ENCODE peak calls at places on chromosomes 1 and 21, in eight cellular contexts. I, A, Z, B, L, C, M and K are unnamed samples.

GRCh38 chr1:111748618-111749337 is 6.9 kb upstream of the DDX20 start:
- DNase-seq in Z (no peak), M (no peak), A (no peak), I (no peak), B (no peak), C (no peak), L (no peak), K (no peak)

GRCh38 chr1:109787211-109787844 is 23.6 kb upstream of the EPS8L3 start:
- DNase-seq in M (peak; percentile 14), A (peak; percentile 8), L (no peak), C (no peak), B (no peak), I (peak; percentile 40), Z (no peak), K (no peak)

GRCh38 chr1:63949965-63950364 is 176.1 kb downstream of the ROR1 start:
- DNase-seq in L (no peak), B (peak; percentile 73), C (no peak), Z (no peak), I (no peak), M (peak; percentile 59), A (no peak), K (no peak)

GRCh38 chr1:218164930-218165686 is 120.0 kb upstream of the RRP15 start:
- DNase-seq in C (peak; percentile 85), B (no peak), Z (no peak), M (no peak), I (peak; percentile 44), A (peak; percentile 55), L (peak; percentile 62), K (no peak)

GRCh38 chr1:55519276-55519675 is 304.1 kb upstream of the USP24 start:
- DNase-seq in A (no peak), C (no peak), B (no peak), L (no peak), Z (no peak), M (no peak), I (no peak), K (no peak)

GRCh38 chr21:44531606-44532128 is 8.3 kb downstream of the KRTAP10-1 start:
- DNase-seq in I (peak; percentile 37), B (no peak), Z (no peak), C (no peak), A (peak; percentile 30), M (peak; percentile 9), L (no peak), K (no peak)

GRCh38 chr1:116122955-116123757 is 12.0 kb downstream of the MAB21L3 start:
- DNase-seq in I (peak; percentile 73), C (no peak), A (no peak), Z (peak; percentile 54), M (no peak), B (peak; percentile 98), L (no peak), K (peak; percentile 83)

GRCh38 chr1:166089804-166090203 is 77.0 kb downstream of the FAM78B start:
- DNase-seq in B (no peak), I (no peak), C (peak; percentile 27), Z (no peak), L (peak; percentile 62), A (no peak), M (no peak), K (no peak)

GRCh38 chr1:111205724-111206070 is 5.3 kb upstream of the DENND2D start:
- DNase-seq in I (no peak), M (no peak), Z (peak; percentile 34), B (peak; percentile 7), C (no peak), A (no peak), L (no peak), K (no peak)

GRCh38 chr21:33197546-33197945 is 32.2 kb upstream of the IFNAR2 start:
- DNase-seq in I (no peak), C (peak; percentile 34), A (no peak), B (no peak), L (no peak), Z (no peak), M (no peak), K (no peak)

GRCh38 chr1:235127203-235127602 is 1.4 kb downstream of the TOMM20 start:
- DNase-seq in A (no peak), B (no peak), Z (no peak), I (no peak), L (peak; percentile 15), M (no peak), C (no peak), K (no peak)

GRCh38 chr1:41745022-41745421 is 173.7 kb downstream of the HIVEP3 start:
- DNase-seq in Z (no peak), I (no peak), B (no peak), L (no peak), A (no peak), C (no peak), M (no peak), K (no peak)

GRCh38 chr1:162398999-162399580 is 12.8 kb downstream of the SH2D1B start:
- DNase-seq in I (no peak), Z (no peak), L (no peak), A (no peak), C (peak; percentile 51), M (no peak), B (no peak), K (no peak)

GRCh38 chr1:42756956-42757891 is 9.6 kb downstream of the P3H1 start:
- DNase-seq in Z (no peak), L (peak; percentile 67), B (peak; percentile 71), A (no peak), M (no peak), I (no peak), C (peak; percentile 91), K (no peak)

GRCh38 chr1:12505639-12506311 is 112.2 kb downstream of the DHRS3 start:
- DNase-seq in L (no peak), Z (no peak), B (no peak), M (no peak), C (no peak), I (no peak), A (no peak), K (no peak)

GRCh38 chr1:14876747-14877146 is 276.8 kb upstream of the TMEM51 start:
- DNase-seq in Z (no peak), L (peak; percentile 76), B (no peak), M (no peak), I (no peak), C (no peak), A (no peak), K (no peak)

GRCh38 chr1:41662656-41663437 is 178.4 kb upstream of the EDN2 start:
- DNase-seq in Z (peak; percentile 69), L (no peak), A (peak; percentile 78), B (peak; percentile 90), I (peak; percentile 68), C (peak; percentile 54), M (peak; percentile 49), K (peak; percentile 61)

GRCh38 chr1:33653226-33653625 is 180.8 kb downstream of the ZSCAN20 start:
- DNase-seq in I (no peak), Z (no peak), C (no peak), L (no peak), A (no peak), B (no peak), M (no peak), K (no peak)

GRCh38 chr21:42666023-42666747 is 12.8 kb downstream of the PDE9A start:
- DNase-seq in M (no peak), A (no peak), Z (no peak), B (no peak), L (no peak), I (no peak), C (peak; percentile 47), K (no peak)

GRCh38 chr1:157194739-157195520 is 56.7 kb upstream of the ETV3 start:
- DNase-seq in C (peak; percentile 40), Z (no peak), I (no peak), B (no peak), A (no peak), L (no peak), M (no peak), K (no peak)

GRCh38 chr1:155069551-155070391 is 6.2 kb downstream of the EFNA4 start:
- DNase-seq in B (no peak), L (no peak), C (peak; percentile 76), I (peak; percentile 51), A (no peak), M (no peak), Z (no peak), K (no peak)

GRCh38 chr1:46152021-46152420 is 19.6 kb upstream of the PIK3R3 start:
- DNase-seq in Z (peak; percentile 65), I (no peak), L (no peak), B (peak; percentile 34), A (no peak), C (no peak), M (no peak), K (peak; percentile 52)

DNA sequence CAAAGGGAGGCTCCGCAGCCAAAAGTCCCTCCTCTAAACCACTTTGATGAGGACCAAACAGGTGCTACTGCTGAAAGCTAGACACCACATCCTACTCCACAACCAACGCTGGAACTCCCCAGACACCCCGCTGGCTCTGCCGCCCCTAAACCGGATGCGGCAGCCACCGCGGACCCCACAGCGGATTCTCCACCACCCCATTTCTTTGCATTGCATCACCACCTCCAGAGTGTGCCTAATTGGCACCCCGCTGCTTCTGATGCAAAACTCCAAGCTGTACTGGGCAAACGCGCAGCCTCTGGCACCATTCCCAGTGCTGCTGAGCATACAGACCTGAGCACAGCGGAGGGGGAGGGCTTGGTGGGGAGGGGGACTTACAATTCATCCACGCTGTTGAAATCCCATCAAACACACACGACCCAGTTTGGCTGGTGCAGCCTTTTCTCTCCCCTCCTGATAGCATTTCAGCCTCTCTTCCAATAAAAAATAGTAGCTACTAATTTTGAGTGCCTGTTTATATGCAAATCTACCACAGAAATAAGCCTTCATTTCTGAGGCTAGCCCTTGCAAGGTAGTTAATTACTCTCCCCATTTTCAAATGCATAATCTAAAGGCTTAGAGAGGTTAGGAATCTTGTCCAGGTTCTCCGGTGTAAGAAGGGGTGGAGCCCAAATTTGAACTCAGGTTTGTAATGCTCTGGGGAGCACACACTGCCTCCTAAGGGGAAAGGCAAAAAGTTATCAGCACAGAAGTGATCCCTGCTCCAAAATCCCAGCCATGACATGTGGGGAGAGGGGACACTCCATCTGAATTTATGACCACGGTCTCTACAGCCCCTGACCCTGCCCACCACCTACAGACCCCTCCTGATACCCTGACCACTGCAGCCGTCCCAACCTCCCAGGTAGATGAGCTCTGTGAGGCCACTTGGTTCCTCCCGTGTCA is 12.2 kb upstream of the RGS16 start:
- DNase-seq in M (peak; percentile 67), C (peak; percentile 87), B (peak; percentile 51), L (peak; percentile 92), Z (no peak), A (peak; percentile 86), I (peak; percentile 73), K (peak; percentile 46)
- H3K4me3 ChIP-seq in M (no peak overlapping the region), C (peak overlapping the region; percentile 70), B (no peak overlapping the region), L (peak overlapping the region; percentile 23), Z (no peak overlapping the region), A (peak overlapping the region; percentile 58), I (no peak overlapping the region), K (no peak overlapping the region)

GRCh38 chr1:201468501-201468843 is 516 bp downstream of the PHLDA3 start:
- DNase-seq in L (peak; percentile 59), A (peak; percentile 71), Z (no peak), B (no peak), C (peak; percentile 61), I (no peak), M (no peak), K (no peak)
- TF ChIP-seq CTCF in L (no peak), A (no peak), Z (no peak), B (no peak), C (no peak), I (no peak), M (no peak), K (no peak)

GRCh38 chr1:22143586-22144033 is 713 bp upstream of the WNT4 start:
- DNase-seq in L (no peak), I (no peak), Z (no peak), C (peak; percentile 61), B (no peak), A (no peak), M (no peak), K (no peak)
- H3K4me3 ChIP-seq in L (peak overlapping the region; percentile 34), I (peak overlapping the region; percentile 17), Z (peak overlapping the region; percentile 29), C (peak overlapping the region; percentile 59), B (no peak overlapping the region), A (peak overlapping the region; percentile 67), M (peak overlapping the region; percentile 37), K (peak overlapping the region; percentile 29)

GRCh38 chr1:44168520-44169098 is 27.2 kb upstream of the KLF18 start:
- DNase-seq in Z (no peak), I (no peak), B (no peak), A (no peak), C (peak; percentile 19), L (no peak), M (no peak), K (no peak)
- TF ChIP-seq CTCF in Z (no peak), I (no peak), B (no peak), A (no peak), C (peak; percentile 66), L (no peak), M (no peak), K (no peak)